ENCODE peak calls at places on chromosomes 1 and 21, in four cellular contexts. L is ascending aorta; Q is CD8-positive, alpha-beta memory T cell; P is MM.1S. T is an unnamed sample.
A peak's percentile ranks its signal among the peaks of the same experiment; 100 is the strongest.

GRCh38 chr1:72649974-72650373 is 367.6 kb upstream of the NEGR1 start:
- DNase-seq in P (no peak), Q (no peak), L (no peak), T (no peak)

GRCh38 chr21:45357436-45358260 is 47.3 kb upstream of the COL18A1 start:
- DNase-seq in P (no peak), Q (no peak), L (no peak), T (no peak)

GRCh38 chr21:46509760-46510159 is 51.1 kb downstream of the DIP2A start:
- DNase-seq in Q (no peak), P (no peak), L (no peak), T (no peak)

GRCh38 chr1:205518616-205519540 is 14.4 kb downstream of the CDK18 start:
- DNase-seq in P (no peak), L (no peak), Q (no peak), T (no peak)

GRCh38 chr1:35561972-35562680 is 4.5 kb downstream of the NCDN start:
- DNase-seq in L (no peak), P (no peak), Q (no peak), T (no peak)

GRCh38 chr1:17233675-17234074 is 15.2 kb upstream of the PADI3 start:
- DNase-seq in L (peak; percentile 66), P (no peak), Q (no peak), T (no peak)

GRCh38 chr1:156945881-156946661 is 25.6 kb downstream of the LRRC71 start:
- DNase-seq in L (no peak), P (no peak), Q (no peak), T (no peak)

GRCh38 chr1:231856426-231856825 is 229.8 kb downstream of the DISC1 start:
- DNase-seq in Q (no peak), L (no peak), P (no peak), T (no peak)

GRCh38 chr21:9750341-9751086 is 770.9 kb upstream of the TPTE start:
- DNase-seq in Q (no peak), P (no peak), L (no peak), T (no peak)

GRCh38 chr1:206956313-206956597 is 10.0 kb upstream of the PIGR start:
- DNase-seq in Q (no peak), L (no peak), P (no peak), T (no peak)